ENCODE peak calls at places on chromosomes 5 and 9, in seven cellular contexts. F is upper lobe of right lung, O is cardiac fibroblast, A is IMR-90, T is dorsolateral prefrontal cortex, P is fibroblast of villous mesenchyme, S is neural progenitor cell. W is an unnamed sample.

GRCh38 chr5:44809215-44809955 is 638 bp downstream of the MRPS30 start:
- DNase-seq in P (peak), A (peak), O (peak), F (peak), T (peak), S (peak), W (peak)

GRCh38 chr9:12776775-12777055 is 1.9 kb downstream of the LURAP1L start:
- DNase-seq in A (peak), P (peak), F (no peak), T (no peak), S (no peak), O (peak), W (no peak)

GRCh38 chr9:36725777-36726356 is 153.2 kb downstream of the MELK start:
- DNase-seq in S (peak), A (no peak), T (no peak), P (no peak), F (no peak), O (no peak), W (no peak)

GRCh38 chr5:105812356-105812755 is 1858.4 kb downstream of the EFNA5 start:
- DNase-seq in S (no peak), O (peak), A (peak), T (no peak), P (no peak), F (no peak), W (no peak)

GRCh38 chr9:899440-900184 is 58.1 kb downstream of the DMRT1 start:
- DNase-seq in S (peak), T (no peak), F (no peak), A (no peak), O (no peak), P (peak), W (no peak)

GRCh38 chr9:35910613-35911488 is 1.6 kb downstream of the SPAAR start:
- DNase-seq in P (peak), S (peak), O (peak), A (peak), F (peak), T (no peak), W (no peak)

GRCh38 chr9:134792627-134793026 is 88.0 kb upstream of the FCN2 start:
- DNase-seq in P (no peak), A (no peak), S (no peak), T (no peak), F (no peak), O (no peak), W (no peak)

GRCh38 chr5:72206994-72207393 is 99.7 kb downstream of the MAP1B start:
- DNase-seq in S (no peak), F (no peak), A (no peak), P (no peak), O (no peak), T (no peak), W (no peak)

GRCh38 chr5:94544031-94544650 is 74.3 kb downstream of the KIAA0825 start:
- DNase-seq in O (peak), P (peak), S (no peak), T (no peak), A (peak), F (no peak), W (no peak)

GRCh38 chr5:57653636-57654290 is 171.2 kb upstream of the ACTBL2 start:
- DNase-seq in O (no peak), F (no peak), T (peak), P (no peak), A (no peak), S (no peak), W (no peak)

GRCh38 chr5:157602505-157602904 is 26.9 kb upstream of the ADAM19 start:
- DNase-seq in T (no peak), F (no peak), P (no peak), A (peak), S (no peak), O (no peak), W (no peak)

GRCh38 chr5:180470966-180471582 is 23.1 kb upstream of the CNOT6 start:
- DNase-seq in P (peak), O (peak), T (peak), F (peak), S (peak), A (peak), W (peak)

GRCh38 chr5:66829826-66830225 is 233.6 kb downstream of the MAST4 start:
- DNase-seq in T (no peak), P (peak), O (peak), A (peak), F (no peak), S (peak), W (no peak)

GRCh38 chr5:97165726-97166125 is 17.3 kb downstream of the RIOK2 start:
- DNase-seq in F (no peak), P (no peak), A (no peak), T (no peak), S (no peak), O (no peak), W (no peak)

GRCh38 chr9:75941066-75941465 is 50.6 kb downstream of the PCSK5 start:
- DNase-seq in S (no peak), O (no peak), F (no peak), P (no peak), A (no peak), T (no peak), W (no peak)

GRCh38 chr5:142881076-142881466 is 110.9 kb downstream of the ARHGAP26 start:
- DNase-seq in P (peak), A (peak), O (peak), T (no peak), S (peak), F (no peak), W (no peak)

GRCh38 chr5:39640552-39640951 is 215.8 kb upstream of the DAB2 start:
- DNase-seq in F (no peak), O (no peak), S (no peak), P (no peak), T (no peak), A (no peak), W (no peak)

GRCh38 chr5:151199581-151200185 is 24.2 kb downstream of the CCDC69 start:
- DNase-seq in F (peak), S (no peak), T (no peak), A (no peak), O (no peak), P (no peak), W (peak)

GRCh38 chr5:9358961-9359686 is 186.8 kb downstream of the SEMA5A start:
- DNase-seq in F (no peak), P (peak), T (no peak), A (peak), S (no peak), O (peak), W (no peak)

GRCh38 chr9:33751536-33752129 is 43.7 kb upstream of the PRSS3 start:
- DNase-seq in A (no peak), O (no peak), S (no peak), P (no peak), F (no peak), T (no peak), W (no peak)

GRCh38 chr9:72262063-72262462 is 102.9 kb downstream of the ZFAND5 start:
- DNase-seq in O (no peak), T (no peak), S (no peak), A (no peak), F (no peak), P (no peak), W (no peak)

GRCh38 chr5:57034517-57034916 is 82.6 kb upstream of the MIER3 start:
- DNase-seq in F (no peak), A (no peak), P (no peak), T (no peak), O (no peak), S (no peak), W (no peak)

GRCh38 chr9:91163441-91163772 is 198.3 kb downstream of the AUH start:
- DNase-seq in P (no peak), S (no peak), A (no peak), T (no peak), O (no peak), F (no peak), W (no peak)

GRCh38 chr5:133565993-133566392 is 46.3 kb downstream of the FSTL4 start:
- DNase-seq in T (no peak), S (peak), P (peak), O (peak), A (peak), F (no peak), W (no peak)

GRCh38 chr5:131270809-131271208 is 7.0 kb downstream of the CDC42SE2 start:
- DNase-seq in O (no peak), A (peak), F (no peak), T (no peak), P (peak), S (no peak), W (no peak)

GRCh38 chr9:128072144-128073021 is 4.4 kb downstream of the SLC25A25 start:
- DNase-seq in A (peak), T (peak), O (peak), S (no peak), P (peak), F (peak), W (no peak)

GRCh38 chr9:99999797-100000196 is 93.3 kb downstream of the STX17 start:
- DNase-seq in F (no peak), A (no peak), T (no peak), P (no peak), S (no peak), O (no peak), W (no peak)

DNA sequence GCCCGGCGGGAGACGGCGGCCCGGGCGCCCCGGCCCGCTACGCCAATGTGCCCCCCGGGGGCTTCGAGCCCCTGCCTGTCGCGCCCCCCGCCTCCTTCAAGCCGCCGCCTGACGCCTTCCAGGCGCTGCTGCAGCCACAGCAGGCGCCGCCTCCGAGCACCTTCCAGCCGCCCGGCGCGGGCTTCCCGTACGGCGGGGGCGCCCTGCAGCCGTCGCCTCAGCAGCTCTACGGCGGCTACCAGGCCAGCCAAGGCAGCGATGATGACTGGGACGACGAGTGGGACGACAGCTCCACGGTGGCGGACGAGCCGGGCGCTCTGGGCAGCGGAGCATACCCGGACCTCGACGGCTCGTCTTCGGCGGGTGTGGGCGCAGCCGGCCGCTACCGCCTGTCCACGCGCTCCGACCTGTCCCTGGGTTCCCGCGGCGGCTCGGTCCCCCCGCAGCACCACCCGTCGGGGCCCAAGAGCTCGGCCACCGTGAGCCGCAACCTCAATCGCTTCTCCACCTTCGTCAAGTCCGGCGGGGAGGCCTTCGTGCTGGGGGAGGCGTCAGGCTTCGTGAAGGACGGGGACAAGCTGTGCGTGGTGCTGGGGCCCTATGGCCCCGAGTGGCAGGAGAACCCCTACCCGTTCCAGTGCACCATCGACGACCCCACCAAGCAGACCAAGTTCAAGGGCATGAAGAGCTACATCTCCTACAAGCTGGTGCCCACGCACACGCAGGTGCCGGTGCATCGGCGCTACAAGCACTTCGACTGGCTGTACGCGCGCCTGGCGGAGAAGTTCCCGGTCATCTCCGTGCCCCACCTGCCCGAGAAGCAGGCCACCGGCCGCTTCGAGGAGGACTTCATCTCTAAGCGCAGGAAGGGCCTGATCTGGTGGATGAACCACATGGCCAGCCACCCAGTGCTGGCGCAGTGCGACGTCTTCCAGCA is 855 bp downstream of the SNX18 start:
- DNase-seq in F (peak), T (peak), A (peak), P (no peak), O (peak), S (peak), W (peak)
- TF ChIP-seq CTCF in F (no peak), T (no peak), A (no peak), P (peak), O (no peak), S (no peak), W (no peak)

DNA sequence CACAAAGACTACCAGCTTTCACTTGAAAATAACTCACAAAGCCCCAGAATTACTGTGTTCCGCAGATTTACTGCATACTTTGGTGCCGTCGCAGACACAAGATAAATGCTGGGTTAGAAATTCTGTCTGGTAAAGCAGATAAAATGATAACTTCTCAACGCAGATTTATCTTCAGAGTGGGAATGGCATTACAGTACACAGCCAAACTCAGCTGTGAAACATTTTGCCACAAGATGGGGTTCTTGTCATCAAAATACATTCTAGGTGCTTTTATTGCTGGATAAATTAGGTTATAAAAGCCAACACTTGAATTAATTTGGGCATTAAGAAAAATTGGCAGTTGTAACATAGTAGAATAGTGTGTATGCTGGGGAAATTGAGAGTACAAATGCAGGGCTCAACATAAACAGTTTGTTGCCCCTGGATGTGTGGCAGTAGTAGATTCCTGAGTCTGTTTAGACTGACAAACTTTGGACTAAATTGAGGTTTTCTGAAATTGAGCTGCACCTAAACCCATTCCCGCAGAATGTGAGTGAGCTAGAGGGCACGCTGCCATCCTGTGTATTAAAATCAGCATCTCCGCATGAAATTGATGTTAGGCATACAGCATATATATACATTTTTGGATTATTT is 61.1 kb downstream of the LMNB1 start:
- DNase-seq in O (peak), A (peak), F (no peak), T (no peak), S (no peak), P (peak), W (no peak)
- TF ChIP-seq CTCF in O (peak), A (peak), F (peak), T (peak), S (peak), P (peak), W (peak)

DNA sequence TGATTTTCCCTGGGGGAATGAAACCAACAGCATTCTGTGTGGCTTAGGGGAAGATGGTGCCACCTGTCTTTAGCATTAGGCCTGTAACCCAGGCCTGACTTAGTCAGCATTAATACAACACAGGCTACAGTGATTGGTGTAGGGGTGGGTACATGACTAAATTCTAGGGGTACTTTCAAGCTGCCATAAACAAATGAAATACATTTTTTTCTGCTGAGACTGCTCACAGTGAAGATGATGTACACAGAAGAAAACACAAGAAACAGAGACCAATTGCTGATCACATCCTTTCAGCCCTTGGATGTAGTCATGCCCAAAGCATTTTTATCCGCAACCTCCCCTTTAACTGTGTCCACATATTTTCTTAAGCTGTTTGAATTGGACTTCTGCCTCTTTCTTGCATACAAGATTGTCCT is 527.2 kb downstream of the KCTD16 start:
- DNase-seq in F (no peak), A (peak), P (peak), T (no peak), O (peak), S (no peak), W (no peak)
- TF ChIP-seq CTCF in F (no peak), A (peak), P (no peak), T (no peak), O (peak), S (no peak), W (peak)

GRCh38 chr9:124409410-124409809 is 5.8 kb downstream of the PSMB7 start:
- DNase-seq in A (no peak), O (no peak), P (no peak), T (no peak), F (no peak), S (no peak), W (no peak)

GRCh38 chr9:124411514-124412227 is 3.6 kb downstream of the PSMB7 start:
- DNase-seq in T (no peak), A (peak), P (peak), O (peak), F (no peak), S (no peak), W (no peak)

GRCh38 chr9:124412228-124412575 is 3.0 kb downstream of the PSMB7 start:
- DNase-seq in A (no peak), F (no peak), P (no peak), S (no peak), O (no peak), T (no peak), W (no peak)

GRCh38 chr9:124414612-124415011 is 630 bp downstream of the PSMB7 start:
- DNase-seq in F (no peak), T (no peak), O (no peak), A (no peak), S (peak), P (no peak), W (no peak)

DNA sequence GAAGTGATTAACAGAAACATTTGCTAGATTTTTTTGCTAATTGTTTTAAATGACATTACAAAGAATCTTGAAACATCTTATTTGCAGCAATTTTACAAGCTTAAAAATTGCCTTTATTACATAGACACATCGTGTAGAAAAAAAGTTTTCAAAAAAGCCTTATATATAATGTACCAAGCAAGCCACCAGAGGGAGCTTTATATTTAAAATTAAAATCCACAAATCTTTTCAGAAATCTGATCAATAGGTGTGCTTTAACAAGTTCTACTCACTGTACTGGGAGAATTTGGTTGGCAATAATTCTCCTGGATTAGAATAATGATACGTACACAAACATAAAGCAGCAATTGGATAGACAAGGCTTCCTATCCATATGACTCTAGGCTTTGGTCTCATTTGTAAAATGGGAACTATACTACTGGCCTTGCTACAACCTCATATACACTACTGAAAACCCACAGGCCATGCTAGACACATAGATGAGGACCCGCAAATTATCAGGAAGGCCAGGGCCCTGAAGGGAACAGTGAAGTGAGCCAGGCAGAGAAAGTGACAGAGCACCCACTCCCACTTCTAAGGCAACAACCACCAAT is 4.8 kb downstream of the PSMB7 start:
- DNase-seq in F (no peak), T (no peak), A (no peak), S (no peak), O (no peak), P (no peak), W (no peak)
- TF ChIP-seq CTCF in F (peak), T (peak), A (peak), S (peak), O (peak), P (peak), W (peak)

GRCh38 chr9:126595982-126596381 is 17.7 kb upstream of the LMX1B start:
- DNase-seq in F (no peak), A (no peak), T (no peak), P (no peak), S (no peak), O (no peak), W (no peak)

GRCh38 chr9:126604059-126604685 is 9.6 kb upstream of the LMX1B start:
- DNase-seq in O (no peak), A (no peak), S (no peak), F (no peak), P (no peak), T (no peak), W (peak)

GRCh38 chr9:126604706-126605105 is 9.0 kb upstream of the LMX1B start:
- DNase-seq in P (no peak), O (no peak), S (peak), A (no peak), T (no peak), F (no peak), W (peak)

DNA sequence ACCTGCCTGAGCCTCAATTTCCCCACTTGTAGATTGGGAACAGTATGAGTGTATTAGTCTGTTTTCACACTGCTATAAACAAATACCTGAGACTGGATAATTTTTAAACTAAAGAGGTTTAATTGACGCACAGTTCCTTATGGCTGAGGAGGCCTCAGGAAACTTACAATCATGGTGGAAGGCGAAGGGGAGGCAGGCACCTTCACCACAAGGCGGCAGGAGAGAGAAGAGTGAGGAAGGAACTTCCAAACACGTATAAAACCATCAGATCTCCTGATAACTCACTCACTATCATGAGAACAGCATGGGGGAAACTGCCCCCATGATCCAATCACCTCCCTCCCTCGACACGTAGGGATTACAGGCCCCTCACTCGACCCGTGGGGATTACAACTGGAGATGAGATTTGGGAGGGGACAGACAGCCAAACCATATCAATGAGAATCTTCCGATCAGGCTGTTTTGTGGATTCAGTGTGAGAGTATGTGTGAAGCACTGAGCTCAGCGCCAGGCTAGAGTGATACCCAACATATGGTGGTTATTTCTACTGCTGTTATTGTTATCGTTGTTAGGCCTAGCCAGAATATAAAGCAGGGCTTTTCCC is 14.6 kb upstream of the LMX1B start:
- DNase-seq in S (peak), T (no peak), A (no peak), F (no peak), O (no peak), P (no peak), W (no peak)
- TF ChIP-seq CTCF in S (peak), T (no peak), A (peak), F (no peak), O (peak), P (peak), W (peak)

GRCh38 chr9:4297151-4297794 is 2.6 kb downstream of the GLIS3 start:
- DNase-seq in S (peak), T (peak), F (peak), O (peak), P (peak), A (peak), W (peak)
- TF ChIP-seq CTCF in S (peak), T (no peak), F (peak), O (peak), P (peak), A (peak), W (peak)

DNA sequence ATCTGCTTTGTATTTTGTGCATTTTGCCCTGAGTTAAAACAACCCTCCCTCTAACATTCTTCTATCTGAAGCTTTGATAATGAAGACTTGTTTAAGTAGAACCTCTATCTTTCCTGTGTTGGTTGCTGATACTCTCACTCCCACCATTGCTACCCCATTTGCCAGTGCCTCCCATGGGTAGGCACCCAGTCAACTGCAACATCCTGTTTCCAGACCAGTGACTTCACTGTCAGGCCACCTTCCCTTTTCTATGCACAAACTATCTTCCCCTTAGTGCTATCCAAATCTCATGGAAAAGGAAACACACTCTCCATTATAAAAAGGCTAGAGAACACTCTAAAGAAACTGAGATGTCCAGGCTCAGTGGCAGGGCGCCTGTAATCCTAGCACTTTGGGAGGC is 5.6 kb upstream of the IARS1 start:
- DNase-seq in T (no peak), O (no peak), P (no peak), F (no peak), S (no peak), A (no peak), W (no peak)
- TF ChIP-seq CTCF in T (no peak), O (no peak), P (no peak), F (no peak), S (no peak), A (no peak), W (no peak)